ENCODE peak calls at places on chromosomes 12 and 14, in ten cellular contexts. F is A549, N is AG09319, O is RWPE1, P is HFFc6, B is Calu3, L is cardiac fibroblast, C is WTC11, W is brain microvascular endothelial cell, M is omental fat pad. S is an unnamed sample.

GRCh38 chr14:106013879-106014376 is 487.5 kb downstream of the TMEM121 start:
- DNase-seq in O (no peak), N (no peak), W (no peak), C (no peak), B (no peak), F (no peak), L (no peak), P (no peak), M (no peak), S (no peak)

GRCh38 chr14:92986254-92987147 is 63.6 kb downstream of the CHGA start:
- DNase-seq in O (no peak), W (peak), L (peak), C (no peak), F (peak), N (peak), M (no peak), P (peak), B (peak), S (no peak)

GRCh38 chr12:84198294-84198946 is 714.2 kb downstream of the SLC6A15 start:
- DNase-seq in O (no peak), F (no peak), C (no peak), L (no peak), B (no peak), W (no peak), N (no peak), M (no peak), P (no peak), S (no peak)

GRCh38 chr14:104290058-104290667 is 151.8 kb downstream of the KIF26A start:
- DNase-seq in M (no peak), F (no peak), O (no peak), P (no peak), W (no peak), B (no peak), C (peak), L (no peak), N (no peak), S (no peak)

GRCh38 chr12:132176358-132176919 is 32.2 kb downstream of the NOC4L start:
- DNase-seq in O (no peak), L (no peak), B (no peak), F (no peak), W (no peak), C (no peak), N (no peak), M (no peak), P (no peak), S (no peak)

GRCh38 chr12:27179399-27180214 is 64.5 kb upstream of the STK38L start:
- DNase-seq in W (peak), F (peak), B (peak), O (peak), L (peak), M (no peak), N (no peak), P (peak), C (no peak), S (peak)

GRCh38 chr12:109836916-109837315 is 3.7 kb upstream of the TRPV4 start:
- DNase-seq in F (no peak), L (peak), C (no peak), M (no peak), W (no peak), O (no peak), N (no peak), P (peak), B (peak), S (no peak)

GRCh38 chr12:40313928-40314327 is 89.1 kb downstream of the LRRK2 start:
- DNase-seq in L (no peak), F (no peak), M (no peak), C (no peak), P (no peak), W (no peak), B (no peak), O (no peak), N (no peak), S (no peak)

GRCh38 chr12:95848575-95849388 is 10.0 kb upstream of the SNRPF start:
- DNase-seq in O (peak), B (peak), M (no peak), C (no peak), W (peak), N (no peak), L (peak), F (peak), P (peak), S (peak)

GRCh38 chr14:67331368-67332125 is 28.1 kb downstream of the ATP6V1D start:
- DNase-seq in L (no peak), M (no peak), F (no peak), N (no peak), W (peak), O (no peak), P (peak), B (no peak), C (no peak), S (no peak)

GRCh38 chr12:94795053-94795452 is 144.7 kb upstream of the TMCC3 start:
- DNase-seq in C (no peak), N (no peak), P (no peak), O (no peak), W (no peak), M (no peak), B (no peak), F (no peak), L (no peak), S (no peak)

GRCh38 chr12:49801141-49802063 is 26.8 kb downstream of the NCKAP5L start:
- DNase-seq in M (no peak), N (no peak), F (no peak), C (no peak), B (no peak), O (no peak), P (no peak), W (no peak), L (no peak), S (no peak)

GRCh38 chr14:69685716-69686115 is 74.3 kb downstream of the SUSD6 start:
- DNase-seq in P (no peak), M (no peak), O (peak), C (no peak), N (no peak), B (no peak), F (no peak), L (peak), W (no peak), S (no peak)

GRCh38 chr12:28708918-28709371 is 440.1 kb upstream of the FAR2 start:
- DNase-seq in C (no peak), P (peak), L (peak), O (no peak), W (peak), M (no peak), F (no peak), N (peak), B (no peak), S (no peak)

GRCh38 chr14:52318829-52319604 is 4.9 kb downstream of the PTGER2 start:
- DNase-seq in P (no peak), B (no peak), L (no peak), C (no peak), O (no peak), W (no peak), M (no peak), F (no peak), N (no peak), S (no peak)

GRCh38 chr12:123010681-123011080 is 30.2 kb downstream of the ARL6IP4 start:
- DNase-seq in N (no peak), P (no peak), M (no peak), W (no peak), O (no peak), C (no peak), B (no peak), F (no peak), L (no peak), S (no peak)

GRCh38 chr12:99154264-99154982 is 493.1 kb upstream of the GARIN6 start:
- DNase-seq in O (no peak), P (no peak), B (no peak), M (no peak), F (no peak), L (no peak), W (no peak), N (no peak), C (peak), S (no peak)

GRCh38 chr12:49540229-49541139 is 1.7 kb downstream of the KCNH3 start:
- DNase-seq in B (no peak), M (no peak), N (no peak), L (no peak), P (no peak), F (no peak), W (no peak), C (no peak), O (peak), S (no peak)

GRCh38 chr14:77355811-77356210 is 21.1 kb downstream of the TMED8 start:
- DNase-seq in B (no peak), L (peak), C (no peak), F (no peak), W (no peak), M (no peak), N (no peak), P (no peak), O (no peak), S (no peak)

GRCh38 chr14:36383674-36384421 is 63.4 kb upstream of the MBIP start:
- DNase-seq in P (no peak), L (no peak), C (no peak), F (no peak), N (no peak), M (no peak), B (no peak), O (no peak), W (no peak), S (no peak)

GRCh38 chr12:131164096-131164872 is 210.6 kb downstream of the ADGRD1 start:
- DNase-seq in B (no peak), C (no peak), N (no peak), L (no peak), P (no peak), F (no peak), O (no peak), M (no peak), W (no peak), S (peak)

GRCh38 chr12:95014554-95014953 is 11.1 kb upstream of the NDUFA12 start:
- DNase-seq in F (peak), C (no peak), B (no peak), P (no peak), O (no peak), L (no peak), W (no peak), M (no peak), N (no peak), S (no peak)

GRCh38 chr14:65229431-65230286 is 127.3 kb upstream of the MAX start:
- DNase-seq in O (peak), C (peak), F (no peak), B (peak), L (peak), P (peak), N (peak), W (no peak), M (no peak), S (no peak)

GRCh38 chr12:122646568-122647220 is 56.5 kb downstream of the HCAR2 start:
- DNase-seq in L (peak), C (no peak), W (peak), B (no peak), N (peak), M (no peak), O (peak), F (no peak), P (peak), S (peak)

GRCh38 chr12:69490920-69491643 is 20.9 kb downstream of the FRS2 start:
- DNase-seq in O (no peak), L (no peak), C (no peak), B (no peak), W (no peak), F (no peak), N (no peak), P (no peak), M (no peak), S (peak)

GRCh38 chr12:47124451-47124850 is 44.7 kb upstream of the AMIGO2 start:
- DNase-seq in F (no peak), L (peak), B (no peak), O (no peak), W (peak), C (no peak), M (no peak), N (no peak), P (peak), S (no peak)

GRCh38 chr12:123114305-123115083 is 36.4 kb downstream of the PITPNM2 start:
- DNase-seq in N (no peak), P (no peak), L (no peak), W (no peak), O (no peak), F (no peak), M (no peak), B (no peak), C (no peak), S (no peak)

GRCh38 chr12:32390572-32391219 is 8.7 kb upstream of the FGD4 start:
- DNase-seq in N (no peak), B (peak), C (peak), L (peak), O (no peak), F (no peak), W (peak), M (no peak), P (no peak), S (no peak)

GRCh38 chr14:30849354-30849753 is 25.0 kb upstream of the COCH start:
- DNase-seq in L (no peak), M (no peak), W (no peak), C (no peak), B (no peak), N (no peak), P (no peak), F (no peak), O (no peak), S (peak)

GRCh38 chr12:132658149-132658905 is 28.8 kb downstream of the POLE start:
- DNase-seq in M (no peak), P (no peak), O (no peak), F (no peak), W (no peak), N (no peak), L (no peak), C (no peak), B (no peak), S (no peak)

GRCh38 chr12:123150804-123151678 is at the start of gene PITPNM2:
- DNase-seq in L (peak), W (no peak), P (peak), O (peak), F (peak), B (peak), C (peak), M (no peak), N (no peak), S (peak)

GRCh38 chr14:50999726-51000125 is 55.4 kb upstream of the PYGL start:
- DNase-seq in C (no peak), P (no peak), N (no peak), B (no peak), L (no peak), W (no peak), O (peak), F (no peak), M (no peak), S (no peak)

GRCh38 chr14:72000907-72001306 is 68.7 kb downstream of the RGS6 start:
- DNase-seq in F (no peak), N (no peak), O (no peak), W (no peak), P (no peak), M (no peak), B (no peak), C (no peak), L (no peak), S (no peak)

GRCh38 chr14:101564819-101565698 is 3.8 kb downstream of the DIO3 start:
- DNase-seq in P (no peak), L (no peak), C (peak), F (no peak), O (no peak), B (no peak), N (no peak), M (no peak), W (no peak), S (no peak)
- TF ChIP-seq CTCF in P (no peak), L (no peak), C (no peak), F (no peak), O (no peak), B (no peak), N (no peak), M (no peak), W (no peak), S (no peak)

GRCh38 chr14:94689218-94689984 is 77.2 kb downstream of the SERPINA3 start:
- DNase-seq in P (no peak), O (peak), M (peak), F (peak), N (peak), B (peak), W (peak), L (peak), C (peak), S (peak)
- TF ChIP-seq CTCF in P (peak), O (peak), M (peak), F (peak), N (peak), B (peak), W (peak), L (peak), C (peak), S (peak)

DNA sequence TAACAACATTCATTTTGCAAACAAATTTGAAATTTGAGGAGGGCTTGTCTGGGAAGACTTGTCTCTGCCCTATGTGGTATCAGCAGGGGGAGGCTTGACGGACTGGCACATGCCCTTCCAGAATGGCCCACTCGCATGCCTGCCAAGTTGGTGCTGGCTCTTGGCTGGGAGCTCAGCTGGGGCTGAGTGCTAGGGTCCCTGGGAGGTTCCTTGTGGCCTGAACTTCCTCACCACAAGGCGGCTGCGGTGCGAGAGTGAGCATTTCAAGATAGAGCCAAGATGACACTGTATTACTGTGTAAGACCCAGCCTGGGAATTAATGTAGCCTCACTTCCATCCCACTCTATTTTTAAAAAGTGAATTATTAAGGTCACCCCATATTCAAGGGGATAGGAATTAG is 271.6 kb upstream of the PLEKHG7 start:
- DNase-seq in W (no peak), M (no peak), O (no peak), L (no peak), C (peak), F (no peak), P (no peak), N (no peak), B (no peak), S (peak)
- TF ChIP-seq CTCF in W (no peak), M (no peak), O (no peak), L (no peak), C (no peak), F (no peak), P (no peak), N (no peak), B (no peak), S (peak)

GRCh38 chr12:14171111-14171510 is 189.7 kb upstream of the GRIN2B start:
- DNase-seq in N (no peak), F (no peak), C (no peak), L (no peak), P (no peak), B (no peak), W (no peak), M (no peak), O (no peak), S (no peak)

GRCh38 chr12:14164266-14164665 is 182.9 kb upstream of the GRIN2B start:
- DNase-seq in B (no peak), L (no peak), W (no peak), O (no peak), F (no peak), C (no peak), M (no peak), N (no peak), P (no peak), S (no peak)

GRCh38 chr12:14167005-14167628 is 185.7 kb upstream of the GRIN2B start:
- DNase-seq in P (peak), M (no peak), C (peak), B (peak), L (peak), F (peak), O (peak), W (peak), N (no peak), S (peak)
- TF ChIP-seq CTCF in P (peak), M (peak), C (peak), B (peak), L (peak), F (peak), O (peak), W (peak), N (peak), S (peak)

DNA sequence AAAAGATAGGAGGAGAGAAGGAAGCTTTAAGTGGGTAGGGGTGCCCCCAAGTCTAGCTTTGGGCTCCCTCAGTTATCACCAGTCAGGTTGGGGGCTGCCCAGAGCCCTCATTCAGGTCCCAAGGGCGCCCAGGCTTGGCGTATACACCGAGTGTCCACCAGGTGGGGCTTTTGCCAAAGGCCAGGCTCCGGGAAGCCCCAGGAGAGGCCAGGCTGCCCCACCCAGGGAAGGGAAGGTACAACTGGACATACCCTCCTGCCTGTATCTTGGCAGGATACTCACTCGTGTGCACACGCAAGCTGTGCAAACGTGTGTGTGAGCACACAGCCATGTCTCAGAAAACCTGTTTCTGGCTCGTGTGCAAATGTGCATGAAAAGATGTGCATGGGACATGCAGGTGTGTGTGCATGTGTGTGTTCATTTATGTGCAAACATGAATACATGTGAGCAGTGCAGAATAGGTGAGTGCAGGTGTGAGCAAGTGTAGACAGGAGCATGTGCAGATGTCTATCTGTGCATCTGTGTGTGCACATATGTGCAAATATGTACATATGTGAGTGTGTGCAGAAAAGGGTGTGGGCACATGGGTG is 103.9 kb upstream of the MYL2 start:
- DNase-seq in M (peak), F (peak), P (peak), N (no peak), C (peak), O (peak), W (peak), B (peak), L (peak), S (peak)
- TF ChIP-seq CTCF in M (no peak), F (peak), P (peak), N (peak), C (peak), O (peak), W (peak), B (peak), L (peak), S (peak)

GRCh38 chr12:30754750-30755394 is at the start of gene CAPRIN2:
- DNase-seq in B (peak), N (peak), O (peak), P (peak), L (peak), C (peak), F (peak), W (peak), M (peak), S (peak)

GRCh38 chr12:30754383-30754749 is 385 bp downstream of the CAPRIN2 start:
- DNase-seq in C (no peak), P (no peak), L (no peak), O (no peak), W (peak), B (no peak), F (peak), N (no peak), M (peak), S (no peak)

GRCh38 chr12:30753761-30754382 is 879 bp downstream of the CAPRIN2 start:
- DNase-seq in B (peak), M (no peak), W (peak), P (peak), F (no peak), L (peak), O (peak), N (no peak), C (no peak), S (no peak)

GRCh38 chr12:30752255-30752654 is 2.5 kb downstream of the CAPRIN2 start:
- DNase-seq in B (no peak), L (no peak), F (no peak), P (no peak), M (no peak), O (no peak), N (no peak), C (no peak), W (no peak), S (no peak)

DNA sequence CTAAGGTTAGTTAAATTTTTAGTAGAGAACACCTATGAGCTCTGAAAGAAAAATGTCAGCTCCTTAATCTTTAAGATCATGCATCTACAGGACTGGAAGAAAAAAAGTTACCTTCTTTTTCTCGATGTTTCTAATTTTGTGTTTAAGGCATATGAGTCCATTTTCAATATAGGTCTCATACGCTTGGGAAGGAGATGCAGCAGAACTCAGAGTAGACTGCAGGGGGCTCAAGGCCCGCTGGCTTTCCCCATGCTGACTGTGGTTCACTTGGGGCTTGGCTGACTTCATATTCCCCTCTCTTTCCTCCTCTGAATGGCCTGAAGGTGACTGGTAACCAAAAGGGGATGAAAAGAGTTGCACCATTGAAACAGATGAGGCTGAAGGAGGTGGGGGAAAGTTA is 1.5 kb downstream of the CAPRIN2 start:
- DNase-seq in B (peak), L (peak), C (peak), F (peak), W (peak), O (peak), N (no peak), P (no peak), M (no peak), S (peak)
- TF ChIP-seq CTCF in B (peak), L (peak), C (no peak), F (peak), W (peak), O (peak), N (peak), P (peak), M (no peak), S (peak)

GRCh38 chr14:94671870-94672444 is 59.8 kb downstream of the SERPINA3 start:
- DNase-seq in N (no peak), W (peak), L (peak), F (no peak), M (no peak), P (no peak), C (no peak), B (no peak), O (no peak), S (no peak)
- TF ChIP-seq CTCF in N (no peak), W (peak), L (peak), F (no peak), M (no peak), P (peak), C (no peak), B (no peak), O (no peak), S (no peak)

S was measured in NB4.